ENCODE peak calls at places on chromosomes 2 and 18, in eight cellular contexts. B, K, E, P, T, X, N and I are unnamed samples.

GRCh38 chr18:43893001-43893637 is 615.8 kb upstream of the SYT4 start:
- DNase-seq in T (peak; percentile 81), X (no peak), P (no peak), B (peak; percentile 43), K (peak; percentile 69), N (peak; percentile 75), E (no peak), I (no peak)

GRCh38 chr2:69774984-69775982 is 33.3 kb downstream of the ANXA4 start:
- DNase-seq in P (no peak), X (no peak), N (no peak), K (no peak), E (no peak), T (peak; percentile 68), B (no peak), I (no peak)

GRCh38 chr2:152473151-152473857 is 138.3 kb downstream of the FMNL2 start:
- DNase-seq in E (no peak), X (no peak), T (no peak), N (no peak), B (no peak), P (no peak), K (no peak), I (no peak)

GRCh38 chr2:152585830-152586484 is 131.3 kb downstream of the PRPF40A start:
- DNase-seq in P (no peak), N (peak; percentile 76), B (peak; percentile 81), K (peak; percentile 30), T (peak; percentile 94), E (no peak), X (no peak), I (no peak)

GRCh38 chr2:219209818-219210571 is 3.4 kb downstream of the ZFAND2B start:
- DNase-seq in P (no peak), T (no peak), B (no peak), N (no peak), K (no peak), X (no peak), E (no peak), I (no peak)

GRCh38 chr2:29016500-29016899 is 35.4 kb downstream of the TOGARAM2 start:
- DNase-seq in X (no peak), B (no peak), N (no peak), E (no peak), K (no peak), T (peak; percentile 14), P (no peak), I (no peak)

GRCh38 chr2:121244616-121245015 is 40.4 kb downstream of the TFCP2L1 start:
- DNase-seq in T (no peak), B (no peak), N (no peak), X (no peak), K (no peak), E (no peak), P (peak; percentile 38), I (no peak)

GRCh38 chr2:9552491-9553178 is 3.0 kb downstream of the ADAM17 start:
- DNase-seq in X (no peak), E (no peak), K (no peak), P (no peak), N (peak; percentile 57), T (peak; percentile 92), B (peak; percentile 72), I (no peak)

GRCh38 chr2:156728328-156728727 is 292.1 kb downstream of the GPD2 start:
- DNase-seq in E (no peak), T (no peak), N (no peak), B (no peak), X (no peak), P (no peak), K (no peak), I (no peak)

GRCh38 chr2:183349046-183349445 is 224.8 kb downstream of the NUP35 start:
- DNase-seq in B (no peak), P (no peak), X (no peak), T (no peak), K (no peak), N (no peak), E (peak; percentile 23), I (peak; percentile 55)

GRCh38 chr18:25345432-25345831 is 6.5 kb downstream of the ZNF521 start:
- DNase-seq in X (no peak), E (no peak), B (no peak), P (no peak), N (no peak), K (no peak), T (no peak), I (no peak)

GRCh38 chr18:8548186-8548585 is 61.1 kb upstream of the RAB12 start:
- DNase-seq in N (no peak), X (no peak), K (no peak), P (no peak), T (peak; percentile 94), B (peak; percentile 39), E (no peak), I (no peak)

GRCh38 chr2:23757686-23758433 is 169.1 kb downstream of the ATAD2B start:
- DNase-seq in T (peak; percentile 76), B (peak; percentile 40), E (no peak), X (no peak), P (no peak), N (peak; percentile 4), K (peak; percentile 70), I (no peak)

GRCh38 chr2:226398580-226398979 is 401.0 kb downstream of the IRS1 start:
- DNase-seq in X (no peak), B (no peak), T (peak; percentile 78), P (no peak), N (no peak), E (no peak), K (no peak), I (no peak)

GRCh38 chr18:32469190-32469611 is 1.5 kb downstream of the GAREM1 start:
- DNase-seq in K (no peak), T (peak; percentile 36), E (peak; percentile 10), B (peak; percentile 37), X (peak; percentile 32), N (peak; percentile 6), P (peak; percentile 46), I (peak; percentile 21)

GRCh38 chr2:86649119-86649947 is 25.7 kb upstream of the RNF103 start:
- DNase-seq in X (no peak), B (no peak), E (no peak), T (no peak), P (no peak), N (no peak), K (no peak), I (no peak)

GRCh38 chr2:32772623-32773221 is 144.9 kb downstream of the TTC27 start:
- DNase-seq in E (no peak), T (peak; percentile 80), B (peak; percentile 78), K (peak; percentile 26), X (peak; percentile 35), N (no peak), P (no peak), I (no peak)

GRCh38 chr2:129764376-129765325 is 214.8 kb upstream of the RAB6C start:
- DNase-seq in B (no peak), P (no peak), E (no peak), X (no peak), T (no peak), N (no peak), K (no peak), I (no peak)

GRCh38 chr2:15715596-15715995 is 123.9 kb downstream of the DDX1 start:
- DNase-seq in N (no peak), T (no peak), E (no peak), X (no peak), K (no peak), B (no peak), P (no peak), I (no peak)

GRCh38 chr2:173218331-173219056 is 136.2 kb upstream of the CDCA7 start:
- DNase-seq in P (no peak), X (no peak), E (no peak), T (peak; percentile 44), N (no peak), B (peak; percentile 19), K (no peak), I (no peak)